ENCODE peak calls at places on chromosomes 13 and 19, in six cellular contexts. One of them, this sample, is unnamed.

GRCh38 chr19:51366999-51367564 is 894 bp upstream of the ETFB start:
- DNase-seq in lung: peak
- DNase-seq in IMR-90: no peak
- DNase-seq in lower leg skin: peak
- DNase-seq in EH: no peak
- DNase-seq in breast epithelium: no peak
- DNase-seq in this sample: no peak

GRCh38 chr13:114155923-114156883 is 22.9 kb upstream of the CFAP97D2 start:
- DNase-seq in lung: no peak
- DNase-seq in IMR-90: no peak
- DNase-seq in lower leg skin: no peak
- DNase-seq in EH: no peak
- DNase-seq in breast epithelium: no peak
- DNase-seq in this sample: no peak

GRCh38 chr19:51289635-51290034 is 21.8 kb upstream of the IGLON5 start:
- DNase-seq in lung: no peak
- DNase-seq in IMR-90: no peak
- DNase-seq in lower leg skin: no peak
- DNase-seq in EH: no peak
- DNase-seq in breast epithelium: no peak
- DNase-seq in this sample: no peak

GRCh38 chr19:51084505-51084904 is 1.8 kb upstream of the KLK14 start:
- DNase-seq in lung: no peak
- DNase-seq in IMR-90: no peak
- DNase-seq in lower leg skin: no peak
- DNase-seq in EH: no peak
- DNase-seq in breast epithelium: no peak
- DNase-seq in this sample: no peak

GRCh38 chr19:13234518-13234917 is 84.3 kb downstream of the IER2 start:
- DNase-seq in lung: peak
- DNase-seq in IMR-90: no peak
- DNase-seq in lower leg skin: no peak
- DNase-seq in EH: peak
- DNase-seq in breast epithelium: no peak
- DNase-seq in this sample: peak

GRCh38 chr19:18204394-18205179 is 745 bp upstream of the RAB3A start:
- DNase-seq in lung: peak
- DNase-seq in IMR-90: no peak
- DNase-seq in lower leg skin: no peak
- DNase-seq in EH: no peak
- DNase-seq in breast epithelium: no peak
- DNase-seq in this sample: no peak

GRCh38 chr19:33514885-33515485 is 6.6 kb downstream of the PEPD start:
- DNase-seq in lung: peak
- DNase-seq in IMR-90: peak
- DNase-seq in lower leg skin: peak
- DNase-seq in EH: peak
- DNase-seq in breast epithelium: no peak
- DNase-seq in this sample: peak

GRCh38 chr19:39307233-39307821 is 11.1 kb downstream of the IFNL1 start:
- DNase-seq in lung: peak
- DNase-seq in IMR-90: no peak
- DNase-seq in lower leg skin: peak
- DNase-seq in EH: peak
- DNase-seq in breast epithelium: no peak
- DNase-seq in this sample: no peak

GRCh38 chr19:23957660-23958281 is 43.1 kb downstream of the ZNF726 start:
- DNase-seq in lung: peak
- DNase-seq in IMR-90: peak
- DNase-seq in lower leg skin: no peak
- DNase-seq in EH: peak
- DNase-seq in breast epithelium: no peak
- DNase-seq in this sample: peak

GRCh38 chr13:21333186-21333585 is 125.9 kb downstream of the ZDHHC20 start:
- DNase-seq in lung: no peak
- DNase-seq in IMR-90: no peak
- DNase-seq in lower leg skin: no peak
- DNase-seq in EH: peak
- DNase-seq in breast epithelium: no peak
- DNase-seq in this sample: no peak

GRCh38 chr19:41933131-41933458 is 4.8 kb upstream of the ERFL start:
- DNase-seq in lung: no peak
- DNase-seq in IMR-90: no peak
- DNase-seq in lower leg skin: no peak
- DNase-seq in EH: no peak
- DNase-seq in breast epithelium: no peak
- DNase-seq in this sample: no peak

GRCh38 chr13:98824376-98825160 is 72.1 kb upstream of the SLC15A1 start:
- DNase-seq in lung: no peak
- DNase-seq in IMR-90: peak
- DNase-seq in lower leg skin: no peak
- DNase-seq in EH: peak
- DNase-seq in breast epithelium: no peak
- DNase-seq in this sample: no peak

GRCh38 chr19:12065100-12065538 is 588 bp downstream of the ZNF844 start:
- DNase-seq in lung: no peak
- DNase-seq in IMR-90: peak
- DNase-seq in lower leg skin: peak
- DNase-seq in EH: peak
- DNase-seq in breast epithelium: peak
- DNase-seq in this sample: peak

GRCh38 chr13:106083620-106084350 is 451.7 kb downstream of the EFNB2 start:
- DNase-seq in lung: no peak
- DNase-seq in IMR-90: peak
- DNase-seq in lower leg skin: no peak
- DNase-seq in EH: peak
- DNase-seq in breast epithelium: no peak
- DNase-seq in this sample: peak

GRCh38 chr13:112978561-112979405 is 9.8 kb downstream of the MCF2L start:
- DNase-seq in lung: no peak
- DNase-seq in IMR-90: no peak
- DNase-seq in lower leg skin: no peak
- DNase-seq in EH: no peak
- DNase-seq in breast epithelium: no peak
- DNase-seq in this sample: no peak

GRCh38 chr19:32977269-32977668 is 5.2 kb downstream of the FAAP24 start:
- DNase-seq in lung: no peak
- DNase-seq in IMR-90: peak
- DNase-seq in lower leg skin: no peak
- DNase-seq in EH: no peak
- DNase-seq in breast epithelium: peak
- DNase-seq in this sample: no peak

GRCh38 chr13:104779311-104779710 is 1713.1 kb upstream of the SLC10A2 start:
- DNase-seq in lung: no peak
- DNase-seq in IMR-90: peak
- DNase-seq in lower leg skin: no peak
- DNase-seq in EH: no peak
- DNase-seq in breast epithelium: no peak
- DNase-seq in this sample: peak

This sample was measured in fibroblast of villous mesenchyme.